ENCODE peak calls at places on chromosome 22, in ten cellular contexts. C is OCI-LY7; P is AG04450; V is CD8-positive, alpha-beta T cell; L is transverse colon; O is lower lobe of right lung; J is GM23338; Q is MM.1S; E is fibroblast of lung; R is CD8-positive, alpha-beta memory T cell. I is an unnamed sample.
A peak's percentile ranks its signal among the peaks of the same experiment; 100 is the strongest.

GRCh38 chr22:37749831-37750595 is 53.2 kb downstream of the TRIOBP start:
- DNase-seq in R (no peak), P (no peak), O (no peak), C (no peak), E (peak; percentile 67), Q (no peak), V (no peak), L (no peak), J (no peak), I (peak; percentile 81)

GRCh38 chr22:42699281-42699681 is 21.4 kb downstream of the A4GALT start:
- DNase-seq in P (no peak), J (no peak), E (no peak), O (no peak), C (no peak), V (no peak), R (no peak), L (no peak), Q (no peak), I (no peak)

GRCh38 chr22:42994917-42995562 is 19.9 kb downstream of the PACSIN2 start:
- DNase-seq in E (peak; percentile 97), V (no peak), Q (no peak), P (peak; percentile 82), R (no peak), C (peak; percentile 12), O (peak; percentile 65), L (peak; percentile 75), J (no peak), I (peak; percentile 93)

GRCh38 chr22:38233427-38233826 is 31.6 kb downstream of the MAFF start:
- DNase-seq in R (no peak), C (no peak), O (no peak), P (no peak), V (no peak), J (no peak), Q (no peak), E (peak; percentile 52), L (no peak), I (no peak)

GRCh38 chr22:50302041-50302541 is 5.4 kb downstream of the PLXNB2 start:
- DNase-seq in O (peak; percentile 76), Q (no peak), C (no peak), E (peak; percentile 28), V (no peak), J (no peak), P (no peak), L (peak; percentile 65), R (no peak), I (no peak)

GRCh38 chr22:36300396-36301212 is 47.7 kb downstream of the APOL1 start:
- DNase-seq in P (no peak), O (no peak), L (no peak), C (no peak), R (no peak), E (no peak), J (no peak), V (peak; percentile 8), Q (no peak), I (no peak)

GRCh38 chr22:49197500-49197899 is 630.2 kb downstream of the BRD1 start:
- DNase-seq in O (no peak), E (no peak), Q (no peak), C (no peak), V (no peak), P (no peak), J (no peak), R (no peak), L (no peak), I (no peak)

GRCh38 chr22:48627203-48627602 is 1200.5 kb downstream of the BRD1 start:
- DNase-seq in Q (no peak), R (no peak), V (no peak), O (no peak), P (no peak), C (no peak), L (no peak), E (peak; percentile 52), J (no peak), I (no peak)

GRCh38 chr22:23718371-23719165 is 27.8 kb downstream of the RGL4 start:
- DNase-seq in L (no peak), C (no peak), Q (no peak), V (no peak), P (no peak), O (no peak), J (no peak), R (no peak), E (no peak), I (no peak)

DNA sequence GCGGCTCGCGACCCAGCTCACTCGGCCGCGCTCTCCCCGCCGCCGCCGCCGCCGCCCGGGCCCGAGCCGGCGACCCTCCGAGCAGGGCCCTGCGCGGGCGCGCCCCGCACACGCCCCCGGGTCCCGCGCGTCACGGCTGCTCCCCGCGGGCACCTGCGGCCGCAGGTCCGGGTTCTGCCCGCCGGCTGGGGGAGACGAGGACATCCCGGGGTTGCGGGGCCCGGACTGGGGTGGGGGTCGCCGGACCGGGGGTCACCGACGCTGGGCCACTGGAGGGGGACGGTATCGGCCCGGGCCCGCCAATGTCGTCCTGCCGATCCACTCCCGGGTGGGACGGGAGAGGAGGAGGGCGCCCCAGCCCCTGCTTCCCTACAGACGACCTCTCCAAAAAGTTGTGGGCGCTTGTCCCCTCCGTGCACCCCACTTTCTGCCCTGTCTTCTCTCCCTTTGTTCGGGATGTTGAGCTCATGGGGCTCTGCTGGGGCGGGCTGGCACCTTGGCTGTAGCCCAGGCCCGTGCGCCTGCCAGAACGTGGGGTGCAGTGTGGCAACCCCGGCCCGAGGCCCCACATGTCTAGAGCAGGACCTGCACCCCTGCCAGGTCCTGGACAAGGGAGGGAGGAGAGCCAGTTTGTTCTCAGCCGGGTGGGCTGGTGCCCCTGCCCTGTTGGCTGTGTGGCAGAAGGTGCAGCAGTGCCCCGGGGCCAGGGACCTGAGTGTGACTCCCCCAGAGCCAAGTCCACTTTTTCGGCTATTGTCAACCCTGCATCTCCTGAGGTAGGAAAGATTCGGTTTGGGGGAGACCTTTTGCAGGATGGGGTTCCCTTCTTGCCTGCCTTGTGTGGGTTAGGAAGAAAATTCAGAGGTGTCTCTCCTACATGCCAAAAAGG is 40.2 kb upstream of the CELSR1 start:
- DNase-seq in P (no peak), V (no peak), E (no peak), J (no peak), C (no peak), O (peak; percentile 60), L (peak; percentile 41), R (no peak), Q (no peak), I (no peak)
- H3K27ac ChIP-seq in P (no peak overlapping the region), V (no peak overlapping the region), E (no peak overlapping the region), J (no peak overlapping the region), C (no peak overlapping the region), O (peak overlapping the region; percentile 74), L (peak overlapping the region; percentile 91), R (peak overlapping the region; percentile 57), Q (no peak overlapping the region), I (no peak overlapping the region)

GRCh38 chr22:39351689-39352214 is 2.0 kb downstream of the SYNGR1 start:
- DNase-seq in V (no peak), O (no peak), J (peak; percentile 64), Q (no peak), P (no peak), R (peak; percentile 64), L (no peak), C (peak; percentile 60), E (no peak), I (no peak)

GRCh38 chr22:39349506-39349966 is 255 bp upstream of the SYNGR1 start:
- DNase-seq in R (no peak), V (no peak), L (peak; percentile 27), J (peak; percentile 77), E (no peak), P (no peak), Q (no peak), C (peak; percentile 81), O (peak; percentile 48), I (no peak)

GRCh38 chr22:39349967-39350802 is at the start of gene SYNGR1:
- DNase-seq in J (peak; percentile 44), R (no peak), P (no peak), O (peak; percentile 51), E (no peak), Q (no peak), L (no peak), V (no peak), C (peak; percentile 18), I (no peak)

GRCh38 chr22:39352301-39352867 is 2.6 kb downstream of the SYNGR1 start:
- DNase-seq in E (no peak), Q (no peak), L (no peak), C (no peak), O (no peak), R (peak; percentile 25), J (no peak), V (no peak), P (no peak), I (no peak)

GRCh38 chr22:39350803-39351688 is 1.3 kb downstream of the SYNGR1 start:
- DNase-seq in C (no peak), R (no peak), J (no peak), E (no peak), P (no peak), L (no peak), V (no peak), O (no peak), Q (no peak), I (no peak)
- H3K27ac ChIP-seq in C (peak overlapping the region; percentile 34), R (no peak overlapping the region), J (peak overlapping the region; percentile 42), E (no peak overlapping the region), P (no peak overlapping the region), L (peak overlapping the region; percentile 67), V (no peak overlapping the region), O (no peak overlapping the region), Q (no peak overlapping the region), I (no peak overlapping the region)

GRCh38 chr22:44107341-44107740 is 73.4 kb upstream of the PARVG start:
- DNase-seq in L (no peak), J (peak; percentile 82), V (no peak), E (no peak), Q (no peak), O (no peak), C (no peak), R (no peak), P (no peak), I (no peak)
- H3K27ac ChIP-seq in L (no peak overlapping the region), J (no peak overlapping the region), V (no peak overlapping the region), E (no peak overlapping the region), Q (no peak overlapping the region), O (no peak overlapping the region), C (no peak overlapping the region), R (no peak overlapping the region), P (no peak overlapping the region), I (no peak overlapping the region)

DNA sequence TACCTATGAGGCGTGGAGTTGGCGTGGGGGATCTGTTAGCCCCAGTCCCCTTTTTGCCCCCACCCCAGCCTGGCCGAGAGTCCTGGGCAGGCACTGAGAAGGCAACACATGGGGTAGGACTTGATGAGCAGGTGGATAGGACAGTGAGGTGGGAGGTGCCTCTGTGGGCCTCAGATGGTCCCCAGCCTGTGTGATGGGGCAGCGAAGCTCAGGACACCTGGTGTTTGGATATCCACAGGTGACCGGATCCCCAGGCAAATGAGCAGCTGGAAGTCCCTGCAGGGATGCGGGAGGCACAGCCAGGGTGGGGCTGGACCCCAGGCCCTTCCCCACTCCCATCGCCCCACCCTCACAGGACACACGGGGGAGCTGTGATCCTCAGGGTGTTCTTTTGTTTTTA is 9.7 kb downstream of the FBLN1 start:
- DNase-seq in C (no peak), Q (no peak), L (no peak), O (no peak), P (no peak), R (no peak), J (no peak), E (no peak), V (no peak), I (no peak)
- H3K27ac ChIP-seq in C (no peak overlapping the region), Q (no peak overlapping the region), L (peak overlapping the region; percentile 67), O (peak overlapping the region; percentile 14), P (peak overlapping the region; percentile 87), R (no peak overlapping the region), J (no peak overlapping the region), E (peak overlapping the region; percentile 11), V (no peak overlapping the region), I (no peak overlapping the region)